ENCODE peak calls at places on chromosomes 11 and 22, in eight cellular contexts. G is nephron progenitor cell, R is fibroblast of mammary gland, U is IMR-90, B is endothelial cell of umbilical vein, J is RWPE1, H is B cell, N is lung. C is an unnamed sample.

GRCh38 chr22:31945971-31946680 is 1.8 kb downstream of the YWHAH start:
- DNase-seq in G (no peak), R (no peak), U (peak; percentile 31), B (peak; percentile 27), J (no peak), H (no peak), N (no peak), C (peak; percentile 1)

GRCh38 chr11:10606536-10607208 is 38.2 kb upstream of the LYVE1 start:
- DNase-seq in G (no peak), R (peak; percentile 60), U (peak; percentile 86), B (peak; percentile 79), J (no peak), H (peak; percentile 66), N (peak; percentile 30), C (no peak)

GRCh38 chr22:37290737-37291136 is 8.4 kb downstream of the CYTH4 start:
- DNase-seq in G (no peak), R (peak; percentile 78), U (peak; percentile 69), B (no peak), J (no peak), H (no peak), N (no peak), C (no peak)

GRCh38 chr11:8808226-8808585 is 102.8 kb upstream of the AKIP1 start:
- DNase-seq in G (no peak), R (no peak), U (no peak), B (no peak), J (peak; percentile 23), H (no peak), N (no peak), C (no peak)

GRCh38 chr22:44455151-44455962 is 42.7 kb downstream of the RTL6 start:
- DNase-seq in G (no peak), R (no peak), U (no peak), B (no peak), J (no peak), H (no peak), N (no peak), C (no peak)

GRCh38 chr11:779955-780532 is 2.8 kb upstream of the GATD1 start:
- DNase-seq in G (peak; percentile 3), R (no peak), U (no peak), B (no peak), J (no peak), H (no peak), N (no peak), C (no peak)

GRCh38 chr11:2574553-2575535 is 125.0 kb downstream of the KCNQ1OT1 start:
- DNase-seq in G (no peak), R (no peak), U (no peak), B (no peak), J (no peak), H (no peak), N (no peak), C (peak; percentile 90)

GRCh38 chr11:20609727-20610707 is 10.6 kb downstream of the SLC6A5 start:
- DNase-seq in G (peak; percentile 94), R (peak; percentile 51), U (peak; percentile 48), B (peak; percentile 65), J (peak; percentile 75), H (peak; percentile 51), N (peak; percentile 64), C (no peak)

GRCh38 chr22:46122511-46122971 is 27.8 kb upstream of the PPARA start:
- DNase-seq in G (peak; percentile 86), R (peak; percentile 57), U (peak; percentile 46), B (peak; percentile 43), J (peak; percentile 58), H (peak; percentile 68), N (peak; percentile 77), C (no peak)

GRCh38 chr11:69708731-69709401 is 5.0 kb upstream of the FGF19 start:
- DNase-seq in G (no peak), R (no peak), U (no peak), B (no peak), J (no peak), H (no peak), N (no peak), C (no peak)

GRCh38 chr11:119284344-119285157 is 32.4 kb downstream of the MCAM start:
- DNase-seq in G (no peak), R (peak; percentile 51), U (peak; percentile 47), B (peak; percentile 39), J (peak; percentile 51), H (peak; percentile 39), N (no peak), C (no peak)

GRCh38 chr11:106021181-106021966 is 666 bp downstream of the MSANTD4 start:
- DNase-seq in G (no peak), R (peak; percentile 69), U (peak; percentile 56), B (no peak), J (peak; percentile 13), H (no peak), N (no peak), C (no peak)

GRCh38 chr11:115054541-115055538 is 376.5 kb downstream of the NXPE2 start:
- DNase-seq in G (no peak), R (no peak), U (peak; percentile 3), B (no peak), J (no peak), H (no peak), N (no peak), C (no peak)

GRCh38 chr11:20530942-20531703 is 68.3 kb upstream of the SLC6A5 start:
- DNase-seq in G (no peak), R (no peak), U (no peak), B (no peak), J (no peak), H (no peak), N (no peak), C (no peak)

GRCh38 chr11:66287256-66288137 is 1.4 kb downstream of the YIF1A start:
- DNase-seq in G (no peak), R (no peak), U (no peak), B (no peak), J (no peak), H (no peak), N (no peak), C (no peak)

GRCh38 chr11:118051611-118052461 is 25.0 kb upstream of the TMPRSS4 start:
- DNase-seq in G (no peak), R (no peak), U (no peak), B (no peak), J (no peak), H (peak; percentile 65), N (no peak), C (no peak)

GRCh38 chr11:126415669-126416420 is 60.4 kb downstream of the ST3GAL4 start:
- DNase-seq in G (no peak), R (no peak), U (no peak), B (no peak), J (no peak), H (no peak), N (peak; percentile 67), C (no peak)

GRCh38 chr11:47330002-47330911 is 22.2 kb downstream of the MYBPC3 start:
- DNase-seq in G (no peak), R (no peak), U (peak; percentile 29), B (peak; percentile 52), J (no peak), H (no peak), N (no peak), C (no peak)

GRCh38 chr22:47001288-47001687 is 238.8 kb downstream of the TBC1D22A start:
- DNase-seq in G (no peak), R (no peak), U (no peak), B (no peak), J (no peak), H (no peak), N (no peak), C (no peak)

GRCh38 chr11:21769188-21769587 is 423.7 kb upstream of the ANO5 start:
- DNase-seq in G (no peak), R (no peak), U (no peak), B (no peak), J (no peak), H (no peak), N (no peak), C (no peak)

GRCh38 chr11:124656759-124657627 is 16.5 kb downstream of the SIAE start:
- DNase-seq in G (peak; percentile 47), R (no peak), U (peak; percentile 66), B (no peak), J (no peak), H (no peak), N (no peak), C (no peak)

GRCh38 chr11:15059132-15059531 is 14.3 kb upstream of the CALCB start:
- DNase-seq in G (no peak), R (peak; percentile 23), U (no peak), B (no peak), J (no peak), H (no peak), N (no peak), C (no peak)

GRCh38 chr22:48673806-48674500 is 1153.7 kb downstream of the BRD1 start:
- DNase-seq in G (no peak), R (no peak), U (no peak), B (no peak), J (no peak), H (no peak), N (no peak), C (peak; percentile 59)

GRCh38 chr11:34495239-34495723 is 18.3 kb downstream of the ELF5 start:
- DNase-seq in G (no peak), R (no peak), U (no peak), B (no peak), J (no peak), H (no peak), N (no peak), C (no peak)

GRCh38 chr11:128627666-128628342 is 40.4 kb upstream of the ETS1 start:
- DNase-seq in G (no peak), R (no peak), U (no peak), B (no peak), J (no peak), H (peak; percentile 49), N (no peak), C (no peak)
- TF ChIP-seq CTCF in G (no peak), R (no peak), U (peak; percentile 2), B (no peak), J (no peak), H (no peak), N (no peak), C (peak; percentile 27)

DNA sequence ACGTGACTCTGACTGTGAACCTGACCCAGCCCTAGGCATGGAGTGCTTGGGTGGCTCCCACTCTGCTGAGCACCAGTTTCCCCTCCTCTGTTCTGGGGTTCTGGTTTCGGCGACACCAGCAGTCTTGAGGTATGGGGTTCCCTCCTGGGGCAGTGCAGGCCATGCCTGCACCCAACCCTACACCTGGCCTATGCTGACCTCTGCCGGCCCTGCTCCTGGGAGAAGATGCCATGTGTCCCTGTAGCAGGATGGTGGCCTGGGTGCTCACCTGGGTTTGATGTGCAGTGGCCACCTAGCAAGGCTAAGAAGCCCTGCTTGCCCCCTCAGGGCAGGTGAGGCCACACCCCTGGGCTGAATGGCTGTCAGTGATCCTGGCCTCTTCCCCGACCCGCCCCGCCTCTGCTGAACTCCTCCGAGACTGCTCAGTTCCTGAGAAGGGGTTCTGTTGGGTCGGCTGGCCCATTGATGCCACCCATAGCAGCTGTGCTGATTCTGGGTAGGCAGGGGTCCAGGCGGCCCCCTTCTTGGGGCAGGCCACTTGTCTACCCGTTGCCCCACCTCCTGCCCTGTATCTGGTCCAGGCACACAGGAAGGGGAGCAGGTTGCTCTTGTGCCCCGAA is 2.4 kb downstream of the ZDHHC8 start:
- DNase-seq in G (no peak), R (no peak), U (no peak), B (no peak), J (no peak), H (no peak), N (no peak), C (no peak)
- TF ChIP-seq CTCF in G (no peak), R (no peak), U (no peak), B (no peak), J (no peak), H (no peak), N (no peak), C (no peak)

GRCh38 chr22:38467904-38468760 is at the start of gene KDELR3:
- DNase-seq in G (peak; percentile 71), R (peak; percentile 62), U (peak; percentile 71), B (peak; percentile 55), J (peak; percentile 81), H (no peak), N (peak; percentile 56), C (no peak)
- TF ChIP-seq CTCF in G (peak; percentile 27), R (peak; percentile 3), U (peak; percentile 3), B (peak; percentile 18), J (no peak), H (no peak), N (no peak), C (peak; percentile 73)

GRCh38 chr11:19116971-19117759 is at the start of gene ZDHHC13:
- DNase-seq in G (peak; percentile 97), R (peak; percentile 68), U (peak; percentile 82), B (peak; percentile 96), J (peak; percentile 98), H (peak; percentile 94), N (peak; percentile 97), C (peak; percentile 95)
- TF ChIP-seq CTCF in G (peak; percentile 19), R (peak; percentile 26), U (peak; percentile 41), B (peak; percentile 51), J (peak; percentile 34), H (peak; percentile 15), N (no peak), C (peak; percentile 78)